ENCODE peak calls at places on chromosomes 5 and 9, in eight cellular contexts. X is germinal center; Y is HS-27A; S is D721Med; V is endothelial cell; B is C1 segment of cervical spinal cord; K is H7; U is stimulated activated CD8-positive, alpha-beta memory T cell treated with anti-CD3 and anti-CD28 coated beads, Interleukin-4, amount 100 ng/mL, for 1 hour. P is an unnamed sample.

GRCh38 chr9:36559036-36559695 is 13.5 kb upstream of the MELK start:
- DNase-seq in X (no peak), Y (no peak), S (no peak), V (no peak), B (no peak), K (no peak), U (no peak), P (no peak)

GRCh38 chr5:53543401-53543800 is 17.0 kb upstream of the NDUFS4 start:
- DNase-seq in X (no peak), Y (no peak), S (no peak), V (no peak), B (no peak), K (no peak), U (no peak), P (no peak)

GRCh38 chr9:122125891-122126331 is 32.8 kb upstream of the TTLL11 start:
- DNase-seq in X (no peak), Y (no peak), S (no peak), V (no peak), B (no peak), K (peak; percentile 72), U (no peak), P (no peak)

GRCh38 chr5:14440598-14441401 is 140.8 kb upstream of the OTULINL start:
- DNase-seq in X (no peak), Y (no peak), S (no peak), V (no peak), B (peak; percentile 35), K (no peak), U (no peak), P (no peak)

GRCh38 chr9:91930475-91930874 is 19.6 kb downstream of the ROR2 start:
- DNase-seq in X (no peak), Y (no peak), S (no peak), V (no peak), B (no peak), K (no peak), U (no peak), P (no peak)

GRCh38 chr5:177077335-177077734 is 9.4 kb upstream of the FGFR4 start:
- DNase-seq in X (no peak), Y (no peak), S (no peak), V (no peak), B (no peak), K (peak; percentile 42), U (no peak), P (no peak)

GRCh38 chr5:54570923-54571322 is 53.4 kb downstream of the SNX18 start:
- DNase-seq in X (no peak), Y (no peak), S (no peak), V (no peak), B (peak; percentile 24), K (no peak), U (no peak), P (no peak)

GRCh38 chr5:79133121-79133656 is 21.6 kb downstream of the BHMT start:
- DNase-seq in X (peak; percentile 13), Y (peak; percentile 5), S (no peak), V (no peak), B (no peak), K (no peak), U (no peak), P (no peak)

GRCh38 chr5:35319231-35320002 is 89.1 kb upstream of the PRLR start:
- DNase-seq in X (no peak), Y (peak; percentile 34), S (no peak), V (no peak), B (no peak), K (no peak), U (no peak), P (no peak)

GRCh38 chr5:96198673-96199072 is 234.4 kb downstream of the PCSK1 start:
- DNase-seq in X (no peak), Y (no peak), S (no peak), V (no peak), B (no peak), K (no peak), U (no peak), P (no peak)

GRCh38 chr9:1328341-1328740 is 278.2 kb downstream of the DMRT2 start:
- DNase-seq in X (no peak), Y (no peak), S (no peak), V (no peak), B (no peak), K (no peak), U (no peak), P (no peak)

GRCh38 chr5:174423538-174423937 is 300.8 kb upstream of the MSX2 start:
- DNase-seq in X (no peak), Y (no peak), S (no peak), V (no peak), B (no peak), K (no peak), U (no peak), P (no peak)

GRCh38 chr9:3948826-3949578 is 350.9 kb downstream of the GLIS3 start:
- DNase-seq in X (no peak), Y (peak; percentile 23), S (no peak), V (no peak), B (no peak), K (no peak), U (no peak), P (no peak)

GRCh38 chr5:42948961-42949347 is 91.2 kb downstream of the ANXA2R start:
- DNase-seq in X (no peak), Y (no peak), S (no peak), V (no peak), B (no peak), K (no peak), U (no peak), P (no peak)

GRCh38 chr5:8864053-8864452 is 681.8 kb downstream of the SEMA5A start:
- DNase-seq in X (no peak), Y (peak; percentile 24), S (no peak), V (peak; percentile 35), B (no peak), K (peak; percentile 36), U (no peak), P (peak; percentile 68)

GRCh38 chr5:7261900-7262299 is 134.0 kb upstream of the ADCY2 start:
- DNase-seq in X (no peak), Y (no peak), S (no peak), V (no peak), B (no peak), K (no peak), U (no peak), P (no peak)

GRCh38 chr9:125889122-125889523 is 141.9 kb downstream of the PBX3 start:
- DNase-seq in X (peak; percentile 5), Y (no peak), S (no peak), V (peak; percentile 11), B (peak; percentile 62), K (peak; percentile 10), U (no peak), P (peak; percentile 16)

GRCh38 chr5:177984565-177985166 is 11.4 kb downstream of the PROP1 start:
- DNase-seq in X (no peak), Y (no peak), S (no peak), V (no peak), B (no peak), K (peak; percentile 56), U (no peak), P (peak; percentile 36)

GRCh38 chr9:13841801-13842462 is 472.0 kb downstream of the NFIB start:
- DNase-seq in X (no peak), Y (no peak), S (no peak), V (no peak), B (no peak), K (peak; percentile 11), U (no peak), P (no peak)

GRCh38 chr5:148998174-148998797 is 64.6 kb downstream of the SH3TC2 start:
- DNase-seq in X (peak; percentile 19), Y (no peak), S (no peak), V (peak; percentile 39), B (no peak), K (peak; percentile 42), U (no peak), P (no peak)

GRCh38 chr9:21936161-21936560 is 58.0 kb downstream of the CDKN2A start:
- DNase-seq in X (no peak), Y (no peak), S (no peak), V (no peak), B (no peak), K (no peak), U (no peak), P (no peak)

GRCh38 chr5:175883506-175883905 is 12.1 kb downstream of the CPLX2 start:
- DNase-seq in X (no peak), Y (no peak), S (no peak), V (no peak), B (no peak), K (peak; percentile 40), U (no peak), P (no peak)

GRCh38 chr5:2008851-2009629 is 126.3 kb upstream of the IRX4 start:
- DNase-seq in X (no peak), Y (no peak), S (no peak), V (no peak), B (no peak), K (peak; percentile 21), U (no peak), P (no peak)